ENCODE peak calls at places on chromosomes 13 and 19, in four cellular contexts. U, T, W and S are unnamed samples.

GRCh38 chr13:76329004-76329403 is 557.2 kb downstream of the KCTD12 start:
- DNase-seq in U (no peak), T (no peak), W (no peak), S (no peak)

GRCh38 chr13:97212540-97213146 is 9.5 kb upstream of the MBNL2 start:
- DNase-seq in U (no peak), T (peak), W (peak), S (no peak)

GRCh38 chr13:37058801-37059135 is 720 bp downstream of the SUPT20H start:
- DNase-seq in U (no peak), T (no peak), W (no peak), S (no peak)

GRCh38 chr19:40266912-40267600 is 18.1 kb downstream of the AKT2 start:
- DNase-seq in U (no peak), T (no peak), W (no peak), S (no peak)

GRCh38 chr13:102187313-102187712 is 214.5 kb downstream of the FGF14 start:
- DNase-seq in U (no peak), T (no peak), W (no peak), S (no peak)

GRCh38 chr13:76696370-76696769 is 189.8 kb downstream of the KCTD12 start:
- DNase-seq in U (no peak), T (peak), W (no peak), S (no peak)

GRCh38 chr13:27135023-27135422 is 36.6 kb downstream of the USP12 start:
- DNase-seq in U (no peak), T (no peak), W (no peak), S (no peak)

GRCh38 chr19:16076958-16077611 is 790 bp downstream of the TPM4 start:
- DNase-seq in U (no peak), T (no peak), W (peak), S (peak)

GRCh38 chr19:1082165-1082927 is 12.8 kb downstream of the POLR2E start:
- DNase-seq in U (no peak), T (peak), W (peak), S (peak)

GRCh38 chr19:14494910-14495677 is 833 bp downstream of the GIPC1 start:
- DNase-seq in U (no peak), T (no peak), W (no peak), S (no peak)

GRCh38 chr13:90154311-90154960 is 1193.1 kb upstream of the MIR17HG start:
- DNase-seq in U (no peak), T (no peak), W (no peak), S (no peak)

GRCh38 chr19:3690551-3691371 is 9.5 kb downstream of the PIP5K1C start:
- DNase-seq in U (no peak), T (no peak), W (no peak), S (no peak)

GRCh38 chr13:110771194-110771593 is 57.7 kb downstream of the ING1 start:
- DNase-seq in U (no peak), T (no peak), W (no peak), S (no peak)

GRCh38 chr19:19067276-19068072 is 3.7 kb downstream of the SLC25A42 start:
- DNase-seq in U (no peak), T (peak), W (no peak), S (no peak)

GRCh38 chr19:12665281-12665573 is 1.3 kb downstream of the MAN2B1 start:
- DNase-seq in U (no peak), T (no peak), W (no peak), S (peak)

GRCh38 chr19:39177736-39178135 is 19.0 kb upstream of the NCCRP1 start:
- DNase-seq in U (no peak), T (no peak), W (no peak), S (no peak)

GRCh38 chr19:38191747-38192146 is 32.3 kb downstream of the DPF1 start:
- DNase-seq in U (no peak), T (no peak), W (no peak), S (no peak)

GRCh38 chr13:105972306-105972721 is 563.1 kb downstream of the EFNB2 start:
- DNase-seq in U (no peak), T (no peak), W (no peak), S (no peak)

GRCh38 chr13:27730191-27730590 is 62.1 kb upstream of the GSX1 start:
- DNase-seq in U (no peak), T (no peak), W (no peak), S (no peak)

DNA sequence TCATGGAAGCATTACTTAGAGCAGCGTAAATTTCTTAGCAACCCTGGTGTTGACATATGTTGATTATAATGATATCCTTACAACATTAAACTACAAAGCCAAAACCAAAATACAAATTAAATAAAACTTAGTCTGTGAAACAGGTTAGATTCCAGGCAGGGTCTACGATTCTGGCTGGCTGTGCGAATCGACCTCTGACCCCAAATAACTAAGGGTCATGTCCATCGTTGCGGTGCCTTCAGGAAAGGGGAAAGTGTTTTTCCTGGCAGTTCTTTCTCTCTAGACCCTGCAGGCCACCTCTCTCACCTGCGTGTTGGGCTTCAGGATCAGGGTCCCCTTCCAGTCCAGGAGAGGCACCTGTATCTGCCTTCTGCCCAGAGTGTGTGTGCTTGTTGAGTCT is 66.2 kb downstream of the ATP11A start:
- DNase-seq in U (no peak), T (no peak), W (no peak), S (no peak)
- H3K4me3 ChIP-seq in U (no peak), T (no peak), W (no peak), S (no peak)

DNA sequence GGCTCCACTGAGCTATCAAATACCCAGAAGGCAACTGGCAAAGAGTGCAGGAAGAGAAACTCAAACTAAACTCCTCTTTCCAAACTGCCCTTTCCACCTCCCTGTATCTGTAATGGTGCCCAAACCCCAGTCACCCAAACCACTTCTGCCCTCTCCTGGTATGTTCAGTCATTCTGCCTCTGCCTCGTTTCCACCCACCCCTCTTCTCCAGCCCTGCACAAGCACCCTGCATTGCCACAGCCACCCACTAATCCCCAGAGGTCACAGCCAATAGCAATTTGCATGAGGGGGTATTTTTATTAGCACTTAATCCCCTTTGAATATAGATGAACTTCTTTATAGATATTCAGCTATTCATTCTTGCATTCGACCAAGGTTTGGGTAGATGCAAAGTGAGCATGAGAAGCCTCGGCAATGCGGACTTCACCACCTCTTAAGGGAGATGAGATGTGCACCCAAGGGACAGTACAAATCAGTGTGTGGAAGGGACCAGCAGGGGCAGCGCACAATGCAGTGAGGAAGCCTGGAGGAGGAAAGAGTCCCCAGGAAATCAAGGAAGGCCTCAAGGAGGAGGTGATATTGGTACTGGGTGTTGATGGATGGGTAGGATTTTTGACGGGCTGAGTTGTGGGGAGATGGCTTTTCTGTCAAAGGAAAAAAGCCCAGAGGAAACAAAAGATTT is 12.4 kb downstream of the TMEM272 start:
- DNase-seq in U (no peak), T (peak), W (no peak), S (no peak)
- TF ChIP-seq CTCF in U (no peak), T (peak), W (peak), S (peak)

DNA sequence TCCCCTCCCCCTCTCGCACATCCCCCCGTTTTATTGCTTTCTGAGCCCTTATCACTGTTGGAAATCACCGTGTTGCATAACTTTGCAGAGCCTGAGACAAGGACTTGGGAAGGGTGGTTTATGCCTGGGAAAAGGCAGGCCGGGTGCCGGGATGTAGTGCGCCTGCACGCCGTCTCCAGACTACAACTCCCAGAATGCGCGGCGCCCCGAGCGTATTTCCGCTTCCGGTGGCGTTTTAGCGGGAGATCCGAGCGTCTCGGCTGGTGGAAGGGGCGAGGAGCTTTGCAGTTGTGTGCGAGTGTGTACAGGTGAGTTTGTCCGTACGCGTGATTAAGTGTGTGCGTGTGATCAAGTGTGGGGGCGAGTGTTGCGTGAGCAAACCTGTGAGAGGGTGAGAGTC is 75.4 kb downstream of the PEG3 start:
- DNase-seq in U (no peak), T (no peak), W (peak), S (peak)
- H3K4me3 ChIP-seq in U (no peak), T (no peak), W (peak), S (peak)

GRCh38 chr19:48899781-48900476 is at the start of gene NUCB1:
- DNase-seq in U (peak), T (peak), W (peak), S (peak)
- TF ChIP-seq CTCF in U (no peak), T (peak), W (peak), S (peak)

GRCh38 chr19:22783651-22784050 is 300 bp downstream of the ZNF99 start:
- DNase-seq in U (no peak), T (no peak), W (no peak), S (no peak)
- H3K4me3 ChIP-seq in U (no peak), T (no peak), W (no peak), S (peak)

GRCh38 chr13:50129923-50130685 is 114.9 kb downstream of the KCNRG start:
- DNase-seq in U (no peak), T (peak), W (no peak), S (peak)

GRCh38 chr13:50127017-50127725 is 111.9 kb downstream of the KCNRG start:
- DNase-seq in U (no peak), T (peak), W (peak), S (peak)

GRCh38 chr13:50127726-50128291 is 112.6 kb downstream of the KCNRG start:
- DNase-seq in U (no peak), T (peak), W (no peak), S (peak)

GRCh38 chr13:50129065-50129922 is 114.0 kb downstream of the KCNRG start:
- DNase-seq in U (no peak), T (no peak), W (no peak), S (peak)

GRCh38 chr13:50128406-50129048 is 113.3 kb downstream of the KCNRG start:
- DNase-seq in U (no peak), T (no peak), W (no peak), S (no peak)
- TF ChIP-seq CTCF in U (no peak), T (no peak), W (no peak), S (no peak)

DNA sequence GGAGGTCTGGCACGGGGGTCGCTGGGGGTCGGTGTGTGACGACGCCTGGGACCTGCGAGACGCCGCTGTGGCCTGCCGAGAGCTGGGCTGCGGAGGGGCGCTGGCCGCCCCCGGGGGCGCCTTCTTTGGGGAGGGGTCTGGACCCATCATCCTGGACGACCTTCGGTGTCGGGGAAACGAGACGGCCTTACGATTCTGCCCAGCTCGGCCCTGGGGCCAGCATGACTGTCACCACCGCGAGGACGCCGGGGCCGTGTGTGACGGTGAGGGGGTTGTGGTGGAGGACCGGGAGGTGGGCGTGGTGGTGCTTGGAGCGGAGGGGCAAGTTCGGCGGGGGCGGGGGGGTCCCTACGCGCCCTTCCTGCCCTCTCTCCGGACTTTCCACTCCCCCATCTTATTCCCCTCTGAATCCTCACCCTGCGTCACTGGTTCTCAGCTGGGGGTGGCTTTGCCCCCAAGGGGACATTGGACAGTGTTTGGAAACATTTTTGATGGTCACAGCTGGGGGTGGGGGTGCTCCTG is 5.5 kb downstream of the SSC5D start:
- DNase-seq in U (no peak), T (no peak), W (no peak), S (no peak)
- H3K4me3 ChIP-seq in U (no peak), T (peak), W (no peak), S (no peak)